ENCODE peak calls at places on chromosomes 13 and 19, in ten cellular contexts. One of them, this sample, is unnamed.

GRCh38 chr13:59452189-59452588 is 711.5 kb downstream of the DIAPH3 start:
- DNase-seq in uterus: no peak
- DNase-seq in osteoblast: no peak
- DNase-seq in AG04450: no peak
- DNase-seq in fibroblast of lung: no peak
- DNase-seq in tibial artery: peak; percentile 26
- DNase-seq in lung: no peak
- DNase-seq in astrocyte: no peak
- DNase-seq in dorsolateral prefrontal cortex: no peak
- DNase-seq in Peyer's patch: no peak
- DNase-seq in this sample: no peak

GRCh38 chr19:45451181-45451849 is 16.5 kb upstream of the FOSB start:
- DNase-seq in lung: peak; percentile 46
- DNase-seq in AG04450: no peak
- DNase-seq in dorsolateral prefrontal cortex: peak; percentile 55
- DNase-seq in uterus: peak; percentile 54
- DNase-seq in fibroblast of lung: peak; percentile 89
- DNase-seq in astrocyte: peak; percentile 92
- DNase-seq in osteoblast: peak; percentile 93
- DNase-seq in Peyer's patch: peak; percentile 68
- DNase-seq in tibial artery: peak; percentile 61
- DNase-seq in this sample: peak; percentile 50

GRCh38 chr13:71864094-71864980 is 2.7 kb downstream of the DACH1 start:
- DNase-seq in Peyer's patch: peak; percentile 89
- DNase-seq in lung: peak; percentile 59
- DNase-seq in dorsolateral prefrontal cortex: no peak
- DNase-seq in fibroblast of lung: peak; percentile 9
- DNase-seq in tibial artery: peak; percentile 24
- DNase-seq in osteoblast: peak; percentile 17
- DNase-seq in astrocyte: no peak
- DNase-seq in uterus: peak; percentile 54
- DNase-seq in AG04450: no peak
- DNase-seq in this sample: peak; percentile 91

GRCh38 chr13:50080856-50081105 is 65.5 kb downstream of the KCNRG start:
- DNase-seq in tibial artery: no peak
- DNase-seq in astrocyte: no peak
- DNase-seq in lung: no peak
- DNase-seq in fibroblast of lung: no peak
- DNase-seq in uterus: no peak
- DNase-seq in dorsolateral prefrontal cortex: no peak
- DNase-seq in Peyer's patch: no peak
- DNase-seq in AG04450: no peak
- DNase-seq in osteoblast: no peak
- DNase-seq in this sample: no peak

GRCh38 chr13:35502456-35502855 is 26.0 kb upstream of the MAB21L1 start:
- DNase-seq in uterus: no peak
- DNase-seq in lung: no peak
- DNase-seq in AG04450: no peak
- DNase-seq in osteoblast: no peak
- DNase-seq in tibial artery: no peak
- DNase-seq in fibroblast of lung: no peak
- DNase-seq in astrocyte: no peak
- DNase-seq in dorsolateral prefrontal cortex: no peak
- DNase-seq in Peyer's patch: no peak
- DNase-seq in this sample: no peak

GRCh38 chr19:32581704-32582164 is 744 bp downstream of the PDCD5 start:
- DNase-seq in dorsolateral prefrontal cortex: peak; percentile 58
- DNase-seq in fibroblast of lung: peak; percentile 38
- DNase-seq in AG04450: peak; percentile 21
- DNase-seq in uterus: no peak
- DNase-seq in tibial artery: no peak
- DNase-seq in astrocyte: peak; percentile 47
- DNase-seq in lung: no peak
- DNase-seq in Peyer's patch: no peak
- DNase-seq in osteoblast: peak; percentile 81
- DNase-seq in this sample: peak; percentile 55

GRCh38 chr19:1616875-1617274 is 11.6 kb upstream of the UQCR11 start:
- DNase-seq in Peyer's patch: no peak
- DNase-seq in lung: no peak
- DNase-seq in osteoblast: no peak
- DNase-seq in uterus: no peak
- DNase-seq in AG04450: no peak
- DNase-seq in dorsolateral prefrontal cortex: no peak
- DNase-seq in fibroblast of lung: no peak
- DNase-seq in tibial artery: no peak
- DNase-seq in astrocyte: no peak
- DNase-seq in this sample: no peak

GRCh38 chr19:28401739-28402138 is 811.2 kb downstream of the UQCRFS1 start:
- DNase-seq in Peyer's patch: no peak
- DNase-seq in osteoblast: no peak
- DNase-seq in dorsolateral prefrontal cortex: no peak
- DNase-seq in AG04450: no peak
- DNase-seq in uterus: no peak
- DNase-seq in tibial artery: no peak
- DNase-seq in lung: no peak
- DNase-seq in astrocyte: no peak
- DNase-seq in fibroblast of lung: no peak
- DNase-seq in this sample: no peak

GRCh38 chr13:83121904-83122303 is 760.4 kb downstream of the SLITRK1 start:
- DNase-seq in osteoblast: no peak
- DNase-seq in fibroblast of lung: peak; percentile 13
- DNase-seq in uterus: no peak
- DNase-seq in lung: no peak
- DNase-seq in tibial artery: no peak
- DNase-seq in Peyer's patch: no peak
- DNase-seq in dorsolateral prefrontal cortex: no peak
- DNase-seq in astrocyte: peak; percentile 2
- DNase-seq in AG04450: no peak
- DNase-seq in this sample: no peak

GRCh38 chr19:51882518-51882917 is 5.2 kb downstream of the ZNF577 start:
- DNase-seq in uterus: no peak
- DNase-seq in lung: no peak
- DNase-seq in tibial artery: no peak
- DNase-seq in fibroblast of lung: no peak
- DNase-seq in osteoblast: no peak
- DNase-seq in Peyer's patch: no peak
- DNase-seq in dorsolateral prefrontal cortex: no peak
- DNase-seq in astrocyte: no peak
- DNase-seq in AG04450: no peak
- DNase-seq in this sample: no peak

GRCh38 chr19:51891193-51891747 is 3.5 kb upstream of the ZNF577 start:
- DNase-seq in osteoblast: no peak
- DNase-seq in fibroblast of lung: no peak
- DNase-seq in astrocyte: no peak
- DNase-seq in tibial artery: no peak
- DNase-seq in AG04450: no peak
- DNase-seq in dorsolateral prefrontal cortex: no peak
- DNase-seq in lung: no peak
- DNase-seq in uterus: no peak
- DNase-seq in Peyer's patch: no peak
- DNase-seq in this sample: no peak

GRCh38 chr19:51884713-51885112 is 3.0 kb downstream of the ZNF577 start:
- DNase-seq in tibial artery: no peak
- DNase-seq in uterus: no peak
- DNase-seq in Peyer's patch: no peak
- DNase-seq in AG04450: no peak
- DNase-seq in astrocyte: no peak
- DNase-seq in fibroblast of lung: no peak
- DNase-seq in osteoblast: no peak
- DNase-seq in dorsolateral prefrontal cortex: no peak
- DNase-seq in lung: no peak
- DNase-seq in this sample: no peak

GRCh38 chr19:51889934-51890333 is 2.2 kb upstream of the ZNF577 start:
- DNase-seq in AG04450: no peak
- DNase-seq in astrocyte: no peak
- DNase-seq in tibial artery: no peak
- DNase-seq in Peyer's patch: no peak
- DNase-seq in lung: no peak
- DNase-seq in osteoblast: no peak
- DNase-seq in fibroblast of lung: no peak
- DNase-seq in uterus: no peak
- DNase-seq in dorsolateral prefrontal cortex: no peak
- DNase-seq in this sample: no peak

GRCh38 chr19:51887522-51888498 is at the start of gene ZNF577:
- DNase-seq in osteoblast: peak; percentile 86
- DNase-seq in tibial artery: peak; percentile 89
- DNase-seq in AG04450: peak; percentile 74
- DNase-seq in fibroblast of lung: peak; percentile 95
- DNase-seq in Peyer's patch: peak; percentile 91
- DNase-seq in dorsolateral prefrontal cortex: peak; percentile 89
- DNase-seq in uterus: peak; percentile 80
- DNase-seq in astrocyte: peak; percentile 92
- DNase-seq in lung: peak; percentile 77
- DNase-seq in this sample: peak; percentile 98
- H3K27ac ChIP-seq in osteoblast: peak within 1 kb of the TSS; percentile 56
- H3K27ac ChIP-seq in tibial artery: peak within 1 kb of the TSS; percentile 79
- H3K27ac ChIP-seq in AG04450: peak within 1 kb of the TSS; percentile 71
- H3K27ac ChIP-seq in fibroblast of lung: peak within 1 kb of the TSS; percentile 59
- H3K27ac ChIP-seq in Peyer's patch: peak within 1 kb of the TSS; percentile 84
- H3K27ac ChIP-seq in dorsolateral prefrontal cortex: no peak within 1 kb of the TSS
- H3K27ac ChIP-seq in uterus: peak within 1 kb of the TSS; percentile 74
- H3K27ac ChIP-seq in astrocyte: peak within 1 kb of the TSS; percentile 22
- H3K27ac ChIP-seq in lung: peak within 1 kb of the TSS; percentile 65
- H3K27ac ChIP-seq in this sample: peak within 1 kb of the TSS; percentile 13

GRCh38 chr19:17488593-17489391 is 18.5 kb downstream of the SLC27A1 start:
- DNase-seq in uterus: peak; percentile 48
- DNase-seq in astrocyte: no peak
- DNase-seq in tibial artery: peak; percentile 45
- DNase-seq in lung: peak; percentile 90
- DNase-seq in AG04450: no peak
- DNase-seq in osteoblast: peak; percentile 46
- DNase-seq in Peyer's patch: peak; percentile 93
- DNase-seq in fibroblast of lung: no peak
- DNase-seq in dorsolateral prefrontal cortex: no peak
- DNase-seq in this sample: peak; percentile 94
- TF ChIP-seq CTCF in uterus: no peak
- TF ChIP-seq CTCF in astrocyte: no peak
- TF ChIP-seq CTCF in tibial artery: no peak
- TF ChIP-seq CTCF in lung: no peak
- TF ChIP-seq CTCF in AG04450: no peak
- TF ChIP-seq CTCF in osteoblast: no peak
- TF ChIP-seq CTCF in Peyer's patch: no peak
- TF ChIP-seq CTCF in fibroblast of lung: no peak
- TF ChIP-seq CTCF in dorsolateral prefrontal cortex: no peak
- TF ChIP-seq CTCF in this sample: no peak

GRCh38 chr13:99196466-99197256 is 4.0 kb upstream of the UBAC2 start:
- DNase-seq in tibial artery: no peak
- DNase-seq in Peyer's patch: no peak
- DNase-seq in uterus: no peak
- DNase-seq in dorsolateral prefrontal cortex: no peak
- DNase-seq in fibroblast of lung: no peak
- DNase-seq in astrocyte: no peak
- DNase-seq in AG04450: no peak
- DNase-seq in lung: no peak
- DNase-seq in osteoblast: peak; percentile 6
- DNase-seq in this sample: peak; percentile 21

GRCh38 chr13:99197257-99197651 is 3.4 kb upstream of the UBAC2 start:
- DNase-seq in tibial artery: no peak
- DNase-seq in dorsolateral prefrontal cortex: no peak
- DNase-seq in AG04450: no peak
- DNase-seq in osteoblast: no peak
- DNase-seq in uterus: no peak
- DNase-seq in astrocyte: no peak
- DNase-seq in lung: no peak
- DNase-seq in Peyer's patch: no peak
- DNase-seq in fibroblast of lung: no peak
- DNase-seq in this sample: peak; percentile 66

GRCh38 chr13:99200433-99201167 is at the start of gene UBAC2:
- DNase-seq in Peyer's patch: peak; percentile 97
- DNase-seq in dorsolateral prefrontal cortex: peak; percentile 94
- DNase-seq in AG04450: peak; percentile 86
- DNase-seq in osteoblast: peak; percentile 99
- DNase-seq in uterus: peak; percentile 96
- DNase-seq in tibial artery: peak; percentile 92
- DNase-seq in fibroblast of lung: peak; percentile 86
- DNase-seq in lung: peak; percentile 93
- DNase-seq in astrocyte: peak; percentile 75
- DNase-seq in this sample: peak; percentile 94

GRCh38 chr13:99199541-99200432 is 867 bp upstream of the UBAC2 start:
- DNase-seq in astrocyte: no peak
- DNase-seq in dorsolateral prefrontal cortex: peak; percentile 63
- DNase-seq in osteoblast: no peak
- DNase-seq in AG04450: no peak
- DNase-seq in fibroblast of lung: peak; percentile 22
- DNase-seq in tibial artery: no peak
- DNase-seq in lung: no peak
- DNase-seq in uterus: no peak
- DNase-seq in Peyer's patch: no peak
- DNase-seq in this sample: peak; percentile 15

GRCh38 chr13:99198630-99199029 is 2.0 kb upstream of the UBAC2 start:
- DNase-seq in Peyer's patch: no peak
- DNase-seq in AG04450: no peak
- DNase-seq in fibroblast of lung: no peak
- DNase-seq in osteoblast: peak; percentile 3
- DNase-seq in lung: no peak
- DNase-seq in astrocyte: no peak
- DNase-seq in uterus: no peak
- DNase-seq in tibial artery: no peak
- DNase-seq in dorsolateral prefrontal cortex: no peak
- DNase-seq in this sample: peak; percentile 42
- H3K27ac ChIP-seq in Peyer's patch: peak overlapping the region; percentile 94
- H3K27ac ChIP-seq in AG04450: no peak overlapping the region
- H3K27ac ChIP-seq in fibroblast of lung: no peak overlapping the region
- H3K27ac ChIP-seq in osteoblast: no peak overlapping the region
- H3K27ac ChIP-seq in lung: no peak overlapping the region
- H3K27ac ChIP-seq in astrocyte: no peak overlapping the region
- H3K27ac ChIP-seq in uterus: no peak overlapping the region
- H3K27ac ChIP-seq in tibial artery: no peak overlapping the region
- H3K27ac ChIP-seq in dorsolateral prefrontal cortex: no peak overlapping the region
- H3K27ac ChIP-seq in this sample: peak overlapping the region; percentile 97

GRCh38 chr19:47419789-47420188 is 462 bp upstream of the MEIS3 start:
- DNase-seq in AG04450: no peak
- DNase-seq in osteoblast: peak; percentile 68
- DNase-seq in Peyer's patch: no peak
- DNase-seq in lung: no peak
- DNase-seq in fibroblast of lung: no peak
- DNase-seq in uterus: no peak
- DNase-seq in dorsolateral prefrontal cortex: no peak
- DNase-seq in tibial artery: no peak
- DNase-seq in astrocyte: no peak
- DNase-seq in this sample: no peak

GRCh38 chr19:47421844-47422395 is 2.6 kb upstream of the MEIS3 start:
- DNase-seq in AG04450: no peak
- DNase-seq in astrocyte: peak; percentile 20
- DNase-seq in uterus: peak; percentile 69
- DNase-seq in lung: no peak
- DNase-seq in dorsolateral prefrontal cortex: no peak
- DNase-seq in fibroblast of lung: peak; percentile 49
- DNase-seq in Peyer's patch: no peak
- DNase-seq in tibial artery: no peak
- DNase-seq in osteoblast: no peak
- DNase-seq in this sample: no peak

GRCh38 chr19:47421244-47421786 is 2.0 kb upstream of the MEIS3 start:
- DNase-seq in tibial artery: no peak
- DNase-seq in Peyer's patch: no peak
- DNase-seq in osteoblast: peak; percentile 78
- DNase-seq in dorsolateral prefrontal cortex: no peak
- DNase-seq in AG04450: no peak
- DNase-seq in lung: no peak
- DNase-seq in uterus: no peak
- DNase-seq in fibroblast of lung: no peak
- DNase-seq in astrocyte: no peak
- DNase-seq in this sample: no peak

GRCh38 chr19:47422417-47423163 is 3.3 kb upstream of the MEIS3 start:
- DNase-seq in fibroblast of lung: no peak
- DNase-seq in AG04450: no peak
- DNase-seq in uterus: no peak
- DNase-seq in astrocyte: no peak
- DNase-seq in Peyer's patch: no peak
- DNase-seq in tibial artery: no peak
- DNase-seq in dorsolateral prefrontal cortex: no peak
- DNase-seq in lung: no peak
- DNase-seq in osteoblast: no peak
- DNase-seq in this sample: no peak

GRCh38 chr19:47423203-47423882 is 4.0 kb upstream of the MEIS3 start:
- DNase-seq in tibial artery: no peak
- DNase-seq in uterus: no peak
- DNase-seq in Peyer's patch: no peak
- DNase-seq in astrocyte: no peak
- DNase-seq in osteoblast: no peak
- DNase-seq in AG04450: no peak
- DNase-seq in lung: no peak
- DNase-seq in dorsolateral prefrontal cortex: no peak
- DNase-seq in fibroblast of lung: no peak
- DNase-seq in this sample: no peak
- TF ChIP-seq CTCF in tibial artery: no peak
- TF ChIP-seq CTCF in uterus: no peak
- TF ChIP-seq CTCF in Peyer's patch: no peak
- TF ChIP-seq CTCF in astrocyte: no peak
- TF ChIP-seq CTCF in osteoblast: no peak
- TF ChIP-seq CTCF in AG04450: no peak
- TF ChIP-seq CTCF in lung: no peak
- TF ChIP-seq CTCF in dorsolateral prefrontal cortex: no peak
- TF ChIP-seq CTCF in fibroblast of lung: no peak
- TF ChIP-seq CTCF in this sample: no peak